ENCODE peak calls at places on chromosome 19, in five cellular contexts. F is spleen, W is suprapubic skin, D is lower leg skin, L is astrocyte. M is an unnamed sample.

GRCh38 chr19:49488863-49489537 is 1.6 kb downstream of the RPL13A start:
- DNase-seq in D (no peak), F (no peak), L (no peak), W (no peak), M (no peak)

GRCh38 chr19:18848860-18849661 is 17.3 kb downstream of the UPF1 start:
- DNase-seq in F (peak; percentile 89), W (no peak), D (peak; percentile 90), L (no peak), M (no peak)

GRCh38 chr19:45848922-45849321 is 14.0 kb downstream of the SYMPK start:
- DNase-seq in D (no peak), W (no peak), L (no peak), F (no peak), M (no peak)

GRCh38 chr19:47633516-47633915 is 24.6 kb downstream of the BICRA start:
- DNase-seq in D (no peak), W (no peak), F (no peak), L (no peak), M (no peak)

GRCh38 chr19:17576758-17577532 is 21.5 kb downstream of the COLGALT1 start:
- DNase-seq in D (peak; percentile 88), W (no peak), F (no peak), L (no peak), M (no peak)

GRCh38 chr19:49613374-49613773 is 22.4 kb downstream of the PRR12 start:
- DNase-seq in F (no peak), L (no peak), D (no peak), W (no peak), M (no peak)

GRCh38 chr19:2695288-2695866 is 7.1 kb downstream of the GNG7 start:
- DNase-seq in W (no peak), L (no peak), F (peak; percentile 76), D (no peak), M (no peak)

GRCh38 chr19:45863840-45864628 is at the start of gene FOXA3:
- DNase-seq in D (no peak), L (no peak), F (peak; percentile 90), W (no peak), M (no peak)

GRCh38 chr19:53953383-53953782 is 9.4 kb upstream of the CACNG8 start:
- DNase-seq in W (no peak), D (no peak), F (no peak), L (no peak), M (no peak)

GRCh38 chr19:12098040-12098439 is 33.5 kb downstream of the ZNF844 start:
- DNase-seq in W (no peak), L (no peak), F (no peak), D (no peak), M (no peak)

GRCh38 chr19:12095111-12095790 is 30.7 kb downstream of the ZNF844 start:
- DNase-seq in L (no peak), D (no peak), F (no peak), W (no peak), M (no peak)

GRCh38 chr19:12090807-12091206 is 26.3 kb downstream of the ZNF844 start:
- DNase-seq in F (peak; percentile 85), L (peak; percentile 15), D (peak; percentile 90), W (peak; percentile 71), M (no peak)

GRCh38 chr19:12093777-12094176 is 29.2 kb downstream of the ZNF844 start:
- DNase-seq in L (no peak), W (no peak), D (no peak), F (no peak), M (no peak)

GRCh38 chr19:12092065-12092867 is 27.7 kb downstream of the ZNF844 start:
- DNase-seq in D (peak; percentile 97), W (peak; percentile 89), F (peak; percentile 93), L (peak; percentile 78), M (peak; percentile 95)
- TF ChIP-seq CTCF in D (no peak), W (no peak), F (no peak), L (no peak), M (no peak)

DNA sequence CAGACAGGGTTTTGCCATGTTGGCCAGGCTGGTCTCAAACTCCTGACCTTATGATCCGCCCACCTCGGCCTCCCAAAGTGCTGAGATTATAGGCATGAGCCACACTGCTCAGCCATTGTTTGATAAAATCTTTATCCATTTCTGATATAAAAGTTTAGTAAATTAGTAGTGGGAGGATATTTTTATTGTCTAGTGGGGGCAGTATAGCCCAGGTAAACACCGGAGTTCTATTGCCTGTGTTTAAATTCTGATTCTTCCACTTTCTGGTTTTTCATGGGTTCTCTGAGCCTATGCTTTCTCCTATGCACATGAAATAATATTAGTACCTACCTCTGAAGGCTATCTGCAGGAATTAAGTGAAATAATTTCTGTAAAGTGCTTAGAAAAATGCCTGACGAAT is 20.1 kb upstream of the ARHGEF18 start:
- DNase-seq in F (peak; percentile 25), W (peak; percentile 2), D (no peak), L (no peak), M (peak; percentile 6)
- TF ChIP-seq CTCF in F (no peak), W (no peak), D (no peak), L (no peak), M (no peak)

GRCh38 chr19:1457031-1457739 is 7.3 kb downstream of the APC2 start:
- DNase-seq in D (no peak), W (no peak), L (no peak), F (no peak), M (no peak)
- TF ChIP-seq CTCF in D (no peak), W (no peak), L (no peak), F (no peak), M (no peak)

GRCh38 chr19:13953021-13953531 is 767 bp downstream of the DCAF15 start:
- DNase-seq in W (peak; percentile 65), L (no peak), F (no peak), D (peak; percentile 90), M (no peak)
- TF ChIP-seq CTCF in W (no peak), L (no peak), F (no peak), D (no peak), M (peak; percentile 48)

GRCh38 chr19:10753305-10753704 is 35.4 kb downstream of the DNM2 start:
- DNase-seq in D (no peak), F (no peak), W (no peak), L (no peak), M (no peak)
- TF ChIP-seq CTCF in D (no peak), F (no peak), W (no peak), L (no peak), M (no peak)

DNA sequence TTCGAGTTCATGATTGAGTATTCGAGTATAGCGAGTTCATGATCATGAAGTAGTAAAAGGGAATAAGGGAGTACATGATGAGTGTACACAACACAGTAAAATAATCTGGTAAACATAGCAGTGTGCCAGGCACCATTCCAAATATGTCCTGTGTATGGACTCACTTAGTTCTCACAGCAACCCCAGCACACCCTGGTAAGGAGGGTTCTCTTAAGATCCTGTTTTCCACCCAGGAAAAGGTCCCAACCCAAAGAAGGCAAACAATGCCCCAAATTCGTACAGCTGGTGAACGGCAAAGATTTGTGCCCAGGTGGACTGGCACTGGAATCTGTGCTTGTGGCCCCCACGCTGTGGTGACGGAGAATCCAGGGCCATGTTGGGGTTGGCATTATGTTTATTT is 21.4 kb downstream of the HPN start:
- DNase-seq in W (no peak), D (no peak), L (no peak), F (no peak), M (no peak)
- TF ChIP-seq CTCF in W (no peak), D (no peak), L (no peak), F (no peak), M (no peak)

DNA sequence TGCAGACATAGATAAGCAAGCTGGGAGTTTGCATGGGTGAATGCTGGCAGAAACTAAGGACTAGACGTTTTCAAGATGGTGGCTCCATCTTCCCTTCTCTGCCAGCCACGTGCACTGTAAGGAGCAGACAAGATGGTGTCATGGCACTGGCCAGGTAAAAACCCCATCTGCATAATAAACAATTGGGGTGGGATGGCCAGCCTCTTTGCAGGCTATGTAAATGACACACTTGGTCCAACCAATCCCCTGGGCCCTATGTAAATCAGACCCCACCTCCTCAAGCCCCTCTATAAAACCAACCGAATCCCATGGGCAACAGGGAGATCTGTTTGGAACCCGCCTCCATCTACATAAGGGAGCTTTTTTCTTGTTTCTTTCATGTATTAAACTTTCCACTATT is 2.4 kb upstream of the OR7A5 start:
- DNase-seq in L (no peak), F (no peak), D (no peak), W (no peak), M (no peak)
- TF ChIP-seq CTCF in L (no peak), F (no peak), D (no peak), W (no peak), M (no peak)

M was measured in chondrocyte.